ENCODE peak calls at places on chromosomes 2 and 18, in six cellular contexts. U, W, N, R, F and O are unnamed samples.
A peak's percentile ranks its signal among the peaks of the same experiment; 100 is the strongest.

GRCh38 chr2:168060956-168061750 is 186.2 kb downstream of the STK39 start:
- DNase-seq in U (no peak), W (peak; percentile 12), N (no peak), R (no peak), F (no peak), O (no peak)

GRCh38 chr18:45014047-45014501 is 333.4 kb downstream of the SETBP1 start:
- DNase-seq in U (no peak), W (peak; percentile 61), N (peak; percentile 82), R (no peak), F (no peak), O (no peak)

GRCh38 chr18:61108706-61109105 is 224.5 kb upstream of the CDH20 start:
- DNase-seq in U (no peak), W (no peak), N (no peak), R (no peak), F (no peak), O (no peak)

GRCh38 chr2:214774108-214774507 is 35.4 kb downstream of the BARD1 start:
- DNase-seq in U (no peak), W (no peak), N (no peak), R (no peak), F (no peak), O (no peak)

GRCh38 chr2:26666671-26667070 is 25.5 kb upstream of the CIB4 start:
- DNase-seq in U (no peak), W (no peak), N (no peak), R (no peak), F (no peak), O (no peak)

GRCh38 chr2:153163055-153163454 is 315.5 kb downstream of the RPRM start:
- DNase-seq in U (no peak), W (no peak), N (peak; percentile 31), R (no peak), F (peak; percentile 34), O (no peak)

GRCh38 chr2:180890781-180891180 is 89.6 kb upstream of the UBE2E3 start:
- DNase-seq in U (no peak), W (no peak), N (no peak), R (no peak), F (no peak), O (no peak)

GRCh38 chr2:4828682-4829374 is 863.4 kb upstream of the SOX11 start:
- DNase-seq in U (no peak), W (no peak), N (no peak), R (no peak), F (no peak), O (no peak)

GRCh38 chr2:195575879-195576391 is 81.1 kb upstream of the SLC39A10 start:
- DNase-seq in U (no peak), W (peak; percentile 65), N (peak; percentile 54), R (no peak), F (no peak), O (no peak)

GRCh38 chr2:16126141-16126968 is 186.0 kb downstream of the MYCN start:
- DNase-seq in U (peak; percentile 15), W (no peak), N (no peak), R (no peak), F (no peak), O (no peak)

GRCh38 chr2:197286805-197287595 is 23.6 kb downstream of the ANKRD44 start:
- DNase-seq in U (peak; percentile 41), W (peak; percentile 74), N (peak; percentile 86), R (no peak), F (no peak), O (no peak)

GRCh38 chr2:218229851-218230250 is 12.9 kb downstream of the ARPC2 start:
- DNase-seq in U (peak; percentile 43), W (no peak), N (no peak), R (no peak), F (no peak), O (no peak)

GRCh38 chr18:22199005-22199404 is 29.6 kb downstream of the GATA6 start:
- DNase-seq in U (no peak), W (no peak), N (no peak), R (no peak), F (no peak), O (no peak)

GRCh38 chr2:46780411-46780800 is 135.2 kb downstream of the MCFD2 start:
- DNase-seq in U (no peak), W (no peak), N (peak; percentile 32), R (no peak), F (no peak), O (no peak)